ENCODE peak calls at places on chromosomes 11 and 22, in seven cellular contexts. S, A, T, G, I, P and L are unnamed samples.

GRCh38 chr11:64868904-64869570 is 9.4 kb downstream of the EHD1 start:
- DNase-seq in S (no peak), A (no peak), T (peak; percentile 94), G (no peak), I (peak; percentile 94), P (no peak), L (no peak)

GRCh38 chr22:28116261-28116673 is 197.2 kb upstream of the PITPNB start:
- DNase-seq in S (no peak), A (no peak), T (no peak), G (no peak), I (peak; percentile 90), P (no peak), L (peak; percentile 58)

GRCh38 chr22:47225080-47225930 is 462.9 kb downstream of the TBC1D22A start:
- DNase-seq in S (no peak), A (peak; percentile 75), T (no peak), G (no peak), I (no peak), P (no peak), L (no peak)

GRCh38 chr11:131537196-131537595 is 166.8 kb downstream of the NTM start:
- DNase-seq in S (no peak), A (no peak), T (no peak), G (no peak), I (no peak), P (no peak), L (no peak)

GRCh38 chr11:75872887-75873416 is 57.9 kb downstream of the UVRAG start:
- DNase-seq in S (no peak), A (no peak), T (no peak), G (no peak), I (no peak), P (no peak), L (no peak)

GRCh38 chr11:128904303-128904871 is 13.2 kb downstream of the KCNJ5 start:
- DNase-seq in S (no peak), A (no peak), T (no peak), G (no peak), I (no peak), P (peak; percentile 22), L (no peak)

GRCh38 chr11:92834296-92835020 is 135.0 kb upstream of the MTNR1B start:
- DNase-seq in S (no peak), A (no peak), T (no peak), G (no peak), I (no peak), P (no peak), L (no peak)

GRCh38 chr11:92838655-92839334 is 130.7 kb upstream of the MTNR1B start:
- DNase-seq in S (no peak), A (no peak), T (no peak), G (no peak), I (peak; percentile 16), P (no peak), L (no peak)

GRCh38 chr11:63504054-63504453 is 1.8 kb upstream of the LGALS12 start:
- DNase-seq in S (no peak), A (no peak), T (no peak), G (no peak), I (no peak), P (no peak), L (no peak)

GRCh38 chr22:39243443-39244072 is 1.2 kb downstream of the PDGFB start:
- DNase-seq in S (no peak), A (no peak), T (no peak), G (no peak), I (no peak), P (no peak), L (no peak)

GRCh38 chr11:121741316-121741715 is 288.5 kb upstream of the SORL1-AS1 start:
- DNase-seq in S (no peak), A (no peak), T (no peak), G (no peak), I (peak; percentile 32), P (no peak), L (no peak)

GRCh38 chr11:62487698-62488551 is 58.7 kb downstream of the AHNAK start:
- DNase-seq in S (peak; percentile 35), A (no peak), T (peak; percentile 27), G (no peak), I (no peak), P (no peak), L (no peak)

GRCh38 chr11:129694538-129694937 is 121.1 kb upstream of the TMEM45B start:
- DNase-seq in S (no peak), A (peak; percentile 81), T (no peak), G (peak; percentile 32), I (no peak), P (peak; percentile 54), L (no peak)

GRCh38 chr22:27630754-27631153 is 170.8 kb downstream of the MN1 start:
- DNase-seq in S (no peak), A (no peak), T (no peak), G (no peak), I (no peak), P (no peak), L (no peak)

GRCh38 chr11:69127091-69127850 is 28.5 kb upstream of the SMIM38 start:
- DNase-seq in S (no peak), A (no peak), T (no peak), G (no peak), I (no peak), P (peak; percentile 19), L (no peak)

GRCh38 chr22:50522208-50522805 is 3.1 kb downstream of the SCO2 start:
- DNase-seq in S (no peak), A (no peak), T (no peak), G (no peak), I (no peak), P (no peak), L (no peak)

GRCh38 chr11:69000831-69001245 is 12.2 kb downstream of the MRGPRF start:
- DNase-seq in S (peak; percentile 58), A (no peak), T (peak; percentile 92), G (no peak), I (peak; percentile 87), P (peak; percentile 28), L (peak; percentile 38)

GRCh38 chr11:69860796-69861445 is 41.7 kb upstream of the FGF3 start:
- DNase-seq in S (no peak), A (no peak), T (no peak), G (no peak), I (no peak), P (no peak), L (no peak)

GRCh38 chr11:118705111-118705741 is 25.8 kb upstream of the TREH start:
- DNase-seq in S (no peak), A (no peak), T (no peak), G (no peak), I (no peak), P (peak; percentile 41), L (no peak)

GRCh38 chr11:56950510-56950909 is 38.2 kb upstream of the OR5AK2 start:
- DNase-seq in S (no peak), A (no peak), T (no peak), G (no peak), I (no peak), P (no peak), L (no peak)
- TF ChIP-seq CTCF in S (no peak), A (no peak), T (no peak), G (no peak), I (no peak), P (no peak), L (no peak)

GRCh38 chr22:23396362-23397007 is 183.6 kb downstream of the IGLL1 start:
- DNase-seq in S (no peak), A (no peak), T (no peak), G (no peak), I (no peak), P (no peak), L (no peak)
- TF ChIP-seq CTCF in S (no peak), A (no peak), T (no peak), G (no peak), I (no peak), P (no peak), L (no peak)

GRCh38 chr11:66311470-66311964 is 5.3 kb downstream of the CD248 start:
- DNase-seq in S (no peak), A (no peak), T (no peak), G (peak; percentile 60), I (no peak), P (no peak), L (no peak)
- TF ChIP-seq CTCF in S (no peak), A (no peak), T (peak; percentile 89), G (peak; percentile 46), I (no peak), P (no peak), L (no peak)

DNA sequence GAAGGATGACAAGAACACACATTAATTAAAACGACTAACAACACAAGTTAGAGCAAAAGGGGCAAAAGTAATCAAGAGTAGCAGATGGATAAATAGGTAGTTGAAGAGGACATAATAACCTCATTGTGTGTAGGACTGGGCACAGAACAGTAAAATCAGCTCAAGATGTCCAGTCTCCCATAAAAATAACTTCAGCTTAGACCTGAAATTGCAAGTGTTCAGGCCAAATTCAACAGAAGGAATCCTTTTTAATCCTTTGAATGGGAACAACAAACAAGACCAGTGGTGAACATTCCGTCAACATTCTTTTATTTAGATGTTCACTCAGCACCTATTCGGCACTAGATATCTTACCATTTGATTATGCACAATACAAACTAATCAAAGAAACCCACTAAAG is 4.4 kb downstream of the MTMR2 start:
- DNase-seq in S (no peak), A (no peak), T (no peak), G (no peak), I (no peak), P (no peak), L (no peak)
- TF ChIP-seq CTCF in S (no peak), A (no peak), T (no peak), G (no peak), I (no peak), P (no peak), L (no peak)

GRCh38 chr11:12084191-12084717 is 26.1 kb upstream of the MICAL2 start:
- DNase-seq in S (no peak), A (no peak), T (no peak), G (no peak), I (no peak), P (no peak), L (no peak)
- TF ChIP-seq CTCF in S (no peak), A (no peak), T (no peak), G (no peak), I (no peak), P (no peak), L (no peak)

DNA sequence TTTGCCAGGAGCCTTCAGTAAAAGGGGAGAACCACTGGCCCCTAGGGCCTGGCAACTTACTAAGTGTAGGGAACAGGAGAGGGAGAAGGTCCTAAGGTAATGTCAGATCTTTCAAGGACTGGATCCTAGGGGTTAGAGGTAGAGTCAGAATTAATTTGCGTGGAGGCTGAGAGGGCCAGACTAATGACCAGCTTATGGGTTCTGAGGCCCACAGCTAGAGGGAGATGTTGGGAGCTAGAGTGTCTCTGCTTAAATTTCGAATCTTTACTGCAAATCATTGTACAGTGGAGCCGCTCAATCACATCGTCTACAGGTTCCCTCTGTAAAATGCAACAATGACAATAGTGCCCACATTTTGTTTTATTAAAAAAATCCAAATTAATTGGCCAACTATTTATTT is 31.4 kb downstream of the CLMP start:
- DNase-seq in S (no peak), A (no peak), T (no peak), G (no peak), I (no peak), P (no peak), L (no peak)
- TF ChIP-seq CTCF in S (no peak), A (no peak), T (no peak), G (no peak), I (no peak), P (no peak), L (no peak)

GRCh38 chr22:31683181-31684105 is 21.4 kb upstream of the PISD start:
- DNase-seq in S (no peak), A (no peak), T (no peak), G (no peak), I (no peak), P (no peak), L (no peak)
- TF ChIP-seq CTCF in S (no peak), A (no peak), T (no peak), G (no peak), I (no peak), P (no peak), L (no peak)